ENCODE peak calls at places on chromosome 19, in four cellular contexts. Z is K562, P is HepG2, M is H1. J is an unnamed sample.

GRCh38 chr19:58379276-58379675 is 1.6 kb downstream of the ZNF837 start:
- DNase-seq in M (no peak), Z (no peak), P (no peak), J (no peak)

GRCh38 chr19:23698711-23699520 is 11.9 kb upstream of the ZNF675 start:
- DNase-seq in Z (no peak), M (no peak), P (no peak), J (no peak)

GRCh38 chr19:45778010-45778671 is 4.1 kb downstream of the DMPK start:
- DNase-seq in M (no peak), P (no peak), Z (no peak), J (no peak)

GRCh38 chr19:28669804-28670203 is 543.1 kb downstream of the UQCRFS1 start:
- DNase-seq in M (no peak), Z (no peak), P (no peak), J (no peak)

GRCh38 chr19:17863520-17864182 is 3.9 kb downstream of the RPL18A start:
- DNase-seq in P (no peak), Z (peak), M (no peak), J (no peak)

GRCh38 chr19:51783373-51783772 is 11.6 kb upstream of the FPR3 start:
- DNase-seq in M (no peak), P (peak), Z (no peak), J (no peak)

GRCh38 chr19:50759886-50760285 is 10.4 kb upstream of the GPR32 start:
- DNase-seq in P (peak), Z (peak), M (no peak), J (peak)

GRCh38 chr19:49689133-49690072 is at the start of gene ADM5:
- DNase-seq in P (no peak), Z (no peak), M (peak), J (no peak)

GRCh38 chr19:4742717-4743646 is 19.3 kb upstream of the DPP9 start:
- DNase-seq in P (no peak), Z (no peak), M (peak), J (no peak)

GRCh38 chr19:18152817-18153554 is at the start of gene PIK3R2:
- DNase-seq in Z (peak), P (peak), M (peak), J (peak)

GRCh38 chr19:17184381-17184841 is 30.7 kb upstream of the USE1 start:
- DNase-seq in M (no peak), P (no peak), Z (no peak), J (no peak)

GRCh38 chr19:55106591-55106990 is 10.8 kb downstream of the PPP1R12C start:
- DNase-seq in Z (no peak), M (no peak), P (no peak), J (no peak)

GRCh38 chr19:21439372-21439771 is 42.4 kb downstream of the ZNF493 start:
- DNase-seq in P (peak), Z (no peak), M (no peak), J (no peak)

GRCh38 chr19:35790981-35791813 is 15.8 kb downstream of the ARHGAP33 start:
- DNase-seq in M (no peak), Z (no peak), P (peak), J (no peak)

GRCh38 chr19:28497137-28497536 is 715.8 kb downstream of the UQCRFS1 start:
- DNase-seq in Z (no peak), P (no peak), M (no peak), J (no peak)

GRCh38 chr19:49929121-49929610 is at the start of the genes ATF5 and NUP62:
- DNase-seq in P (peak), Z (peak), M (peak), J (peak)

GRCh38 chr19:55156202-55157063 is 1.1 kb downstream of the TNNI3 start:
- DNase-seq in P (peak), M (peak), Z (peak), J (peak)

GRCh38 chr19:56538761-56539263 is at the start of gene ZFP28:
- DNase-seq in P (no peak), M (peak), Z (no peak), J (no peak)

GRCh38 chr19:48868196-48868886 is at the start of gene PLEKHA4:
- DNase-seq in M (peak), Z (peak), P (no peak), J (no peak)

GRCh38 chr19:16268676-16269319 is 55.8 kb upstream of the KLF2 start:
- DNase-seq in P (no peak), M (no peak), Z (no peak), J (no peak)

GRCh38 chr19:53037101-53038097 is 7.1 kb upstream of the ERVV-2 start:
- DNase-seq in P (no peak), M (peak), Z (peak), J (no peak)

GRCh38 chr19:8831373-8831772 is 731 bp downstream of the ZNF558 start:
- DNase-seq in M (no peak), Z (no peak), P (no peak), J (no peak)

GRCh38 chr19:661427-662196 is 1.4 kb downstream of the RNF126 start:
- DNase-seq in Z (peak), M (no peak), P (no peak), J (no peak)

GRCh38 chr19:48396010-48396870 is 2.8 kb downstream of the GRIN2D start:
- DNase-seq in M (peak), P (no peak), Z (no peak), J (no peak)

GRCh38 chr19:32224371-32225244 is 120.8 kb upstream of the ZNF507 start:
- DNase-seq in M (peak), Z (peak), P (peak), J (peak)

GRCh38 chr19:10513223-10513622 is 4.0 kb downstream of the S1PR5 start:
- DNase-seq in M (no peak), Z (no peak), P (no peak), J (no peak)
- TF ChIP-seq JUN in M (no peak), Z (no peak), P (no peak), J (no peak)

GRCh38 chr19:43463381-43464088 is 1.9 kb downstream of the LYPD3 start:
- DNase-seq in M (peak), Z (peak), P (peak), J (peak)
- TF ChIP-seq MAFK in M (no peak), Z (no peak), P (no peak), J (no peak)

GRCh38 chr19:13846533-13847032 is 30.4 kb upstream of the NANOS3 start:
- DNase-seq in P (peak), M (peak), Z (peak), J (peak)
- TF ChIP-seq RFX5 in P (peak), M (no peak), Z (no peak), J (no peak)

GRCh38 chr19:1675633-1676350 is 23.4 kb upstream of the TCF3 start:
- DNase-seq in P (no peak), Z (peak), M (no peak), J (no peak)
- TF ChIP-seq JUN in P (no peak), Z (no peak), M (no peak), J (no peak)

DNA sequence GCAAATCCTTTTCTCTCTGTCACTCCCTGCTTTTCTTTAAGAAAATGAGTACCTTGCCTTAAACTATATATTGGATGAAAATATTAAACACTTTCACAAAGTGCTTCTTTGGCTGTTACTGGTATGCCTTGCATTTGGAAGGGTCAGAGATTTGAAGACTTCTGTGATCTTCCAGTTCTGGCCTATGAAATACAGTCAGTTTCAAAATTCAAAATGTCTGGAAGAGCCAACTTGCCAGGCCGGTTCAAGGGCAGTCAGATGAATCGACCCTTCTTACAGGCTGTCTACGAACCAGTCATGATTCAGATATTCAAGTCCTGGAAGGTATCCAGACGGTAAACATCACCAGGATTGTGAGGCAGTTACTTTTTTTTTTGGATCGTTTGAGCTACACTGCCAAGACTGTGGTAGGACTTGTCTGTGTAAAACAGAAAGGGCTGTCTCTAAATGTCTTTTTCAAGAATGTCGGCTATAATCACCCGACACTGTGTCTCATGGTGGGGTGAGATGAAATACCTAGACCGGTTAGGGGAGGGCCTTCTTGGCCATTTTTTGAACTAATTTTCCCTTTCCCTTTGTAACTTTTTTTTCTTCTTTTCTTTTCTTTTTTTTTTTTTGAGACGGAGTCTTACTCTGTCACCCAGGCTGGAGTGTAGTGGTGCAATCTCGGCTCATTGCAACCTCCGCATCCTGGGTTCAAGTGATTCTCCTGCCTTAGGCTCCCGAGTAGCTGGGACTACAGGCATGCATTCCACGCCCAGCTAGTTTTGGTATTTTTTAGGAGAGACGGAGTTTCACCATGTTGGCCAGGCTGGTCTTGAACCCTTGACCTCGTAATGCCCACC is 11.2 kb downstream of the ACTN4 start:
- DNase-seq in M (no peak), P (peak), Z (no peak), J (peak)
- TF ChIP-seq MAFK in M (no peak), P (no peak), Z (no peak), J (no peak)

GRCh38 chr19:13984875-13985741 is 21.0 kb downstream of the RFX1 start:
- DNase-seq in Z (no peak), P (peak), M (no peak), J (no peak)

GRCh38 chr19:13986348-13986904 is 19.7 kb downstream of the RFX1 start:
- DNase-seq in P (no peak), M (peak), Z (no peak), J (no peak)

GRCh38 chr19:13990085-13990484 is 16.0 kb downstream of the RFX1 start:
- DNase-seq in Z (no peak), M (no peak), P (no peak), J (no peak)

GRCh38 chr19:13985771-13986347 is 20.3 kb downstream of the RFX1 start:
- DNase-seq in Z (no peak), M (no peak), P (no peak), J (no peak)

DNA sequence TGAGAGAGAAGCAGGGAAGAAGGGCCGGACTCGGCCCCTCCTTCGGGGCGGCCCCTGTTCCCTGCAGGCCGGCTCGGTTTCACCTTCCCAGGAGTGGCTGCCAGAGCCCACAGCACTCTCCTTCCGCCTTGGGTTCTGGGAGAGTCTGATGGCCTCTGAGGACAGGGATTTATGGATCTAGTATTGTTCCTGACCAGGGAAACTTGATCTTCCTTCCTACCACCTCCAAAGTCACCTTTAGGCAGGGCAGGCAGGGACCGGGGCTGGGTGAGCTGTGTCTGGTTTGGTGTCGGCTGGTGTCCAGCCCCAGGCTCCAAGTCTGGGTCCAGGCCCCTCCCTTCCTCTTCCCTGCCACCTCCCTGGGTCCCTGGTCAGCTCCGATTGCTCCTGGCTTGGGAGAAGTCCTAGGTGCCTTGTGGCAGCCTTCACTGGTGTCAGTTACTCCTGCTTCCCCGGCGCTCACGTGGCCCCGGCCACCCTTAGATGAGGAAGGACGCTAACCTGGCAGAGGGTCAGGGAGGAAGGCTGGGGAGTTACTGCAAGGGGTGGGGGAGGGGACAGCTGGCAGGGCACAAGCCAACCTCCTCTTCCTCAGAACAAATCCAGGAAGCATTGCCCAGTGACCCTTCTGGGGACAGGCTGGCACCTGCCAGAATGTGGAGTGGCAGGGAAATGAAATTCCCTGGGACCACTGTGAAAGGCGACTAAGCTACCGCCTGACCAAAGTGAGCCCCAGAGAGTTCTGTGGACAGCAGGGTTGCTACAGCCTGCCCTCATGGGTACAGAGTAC is 18.8 kb downstream of the RFX1 start:
- DNase-seq in M (no peak), Z (no peak), P (no peak), J (no peak)
- TF ChIP-seq RFX5 in M (no peak), Z (no peak), P (no peak), J (no peak)

GRCh38 chr19:19546751-19547162 is 8.7 kb downstream of the CILP2 start:
- DNase-seq in M (no peak), Z (no peak), P (no peak), J (no peak)

GRCh38 chr19:19543640-19544039 is 5.6 kb downstream of the CILP2 start:
- DNase-seq in M (no peak), Z (no peak), P (no peak), J (no peak)

GRCh38 chr19:19544257-19545127 is 6.4 kb downstream of the CILP2 start:
- DNase-seq in M (no peak), Z (no peak), P (no peak), J (no peak)

GRCh38 chr19:19545707-19546106 is 7.6 kb downstream of the CILP2 start:
- DNase-seq in M (no peak), P (no peak), Z (no peak), J (no peak)

DNA sequence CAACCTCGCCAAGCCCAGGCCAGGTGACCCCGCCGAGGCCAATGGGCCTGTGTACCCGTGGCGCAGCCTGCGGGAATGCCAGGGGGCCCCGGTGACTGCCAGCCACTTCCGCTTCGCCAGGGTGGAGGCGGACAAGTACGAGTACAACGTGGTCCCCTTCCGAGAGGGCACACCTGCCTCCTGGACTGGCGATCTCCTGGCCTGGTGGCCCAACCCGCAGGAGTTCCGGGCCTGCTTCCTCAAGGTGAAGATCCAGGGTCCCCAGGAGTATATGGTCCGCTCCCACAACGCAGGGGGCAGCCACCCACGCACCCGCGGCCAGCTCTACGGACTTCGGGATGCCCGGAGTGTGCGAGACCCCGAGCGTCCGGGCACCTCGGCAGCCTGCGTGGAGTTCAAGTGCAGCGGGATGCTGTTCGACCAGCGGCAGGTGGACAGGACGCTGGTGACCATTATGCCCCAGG is 7.1 kb downstream of the CILP2 start:
- DNase-seq in Z (no peak), P (no peak), M (no peak), J (no peak)
- TF ChIP-seq JUN in Z (no peak), P (no peak), M (no peak), J (no peak)

GRCh38 chr19:29673451-29674371 is 8.4 kb downstream of the PLEKHF1 start:
- DNase-seq in P (no peak), Z (no peak), M (no peak), J (no peak)

GRCh38 chr19:29674374-29675119 is 9.3 kb downstream of the PLEKHF1 start:
- DNase-seq in Z (no peak), P (no peak), M (no peak), J (no peak)

GRCh38 chr19:29671393-29672076 is 6.3 kb downstream of the PLEKHF1 start:
- DNase-seq in P (peak), M (no peak), Z (peak), J (no peak)

GRCh38 chr19:29672319-29672932 is 7.2 kb downstream of the PLEKHF1 start:
- DNase-seq in Z (no peak), P (no peak), M (no peak), J (no peak)

GRCh38 chr19:29672933-29673336 is 7.7 kb downstream of the PLEKHF1 start:
- DNase-seq in M (no peak), P (no peak), Z (no peak), J (no peak)
- TF ChIP-seq MAFK in M (no peak), P (no peak), Z (no peak), J (no peak)

GRCh38 chr19:19578241-19578640 is 40.2 kb downstream of the CILP2 start:
- DNase-seq in P (no peak), Z (no peak), M (no peak), J (no peak)
- TF ChIP-seq RFX5 in P (no peak), Z (no peak), M (no peak), J (no peak)

DNA sequence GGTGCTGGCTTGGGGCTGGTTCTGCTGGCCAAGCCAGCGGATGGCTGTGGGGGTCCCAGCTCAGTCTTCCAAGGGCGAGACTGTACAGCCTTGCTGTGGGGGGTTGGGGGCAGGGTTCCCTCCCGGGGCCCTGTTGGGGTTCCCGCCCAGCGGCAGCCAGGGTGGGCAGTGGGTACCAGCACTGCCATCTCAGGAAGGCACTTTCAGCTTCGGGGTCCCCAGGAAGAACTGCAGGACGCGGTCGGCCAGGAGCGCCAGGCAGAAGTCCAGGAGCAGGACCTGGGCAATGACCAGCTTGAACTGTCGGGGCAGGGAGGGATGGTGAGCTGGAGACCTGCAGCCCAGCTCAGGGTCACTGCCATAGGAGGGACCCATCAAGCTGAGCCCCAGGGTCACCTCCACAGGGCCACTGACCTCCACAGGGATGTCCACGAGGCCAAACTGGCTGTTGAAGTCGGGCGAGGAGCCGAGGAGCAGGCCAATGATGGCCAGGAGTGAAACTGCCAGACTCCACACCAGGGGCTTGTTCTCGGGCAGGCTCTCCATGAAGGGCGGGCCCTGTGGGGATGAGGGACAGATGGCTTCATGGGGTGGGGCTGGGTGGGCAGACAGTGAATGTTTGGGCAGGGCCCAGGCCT is 1.9 kb upstream of the GMIP start:
- DNase-seq in P (no peak), Z (no peak), M (no peak), J (no peak)
- TF ChIP-seq JUN in P (no peak), Z (no peak), M (no peak), J (no peak)